ENCODE peak calls at places on chromosomes 11 and 22, in five cellular contexts. One of them, this sample, is unnamed. For H3K36me3, the result is how much of the 10 kb centered on the place peaks cover.

GRCh38 chr22:17922925-17923898 is 101.1 kb downstream of the MICAL3 start:
- DNase-seq in cardiac muscle cell: peak
- DNase-seq in adrenal gland: peak
- DNase-seq in transverse colon: no peak
- DNase-seq in stomach: no peak
- DNase-seq in this sample: no peak

GRCh38 chr22:22614065-22614464 is 30.3 kb upstream of the GGTLC2 start:
- DNase-seq in cardiac muscle cell: no peak
- DNase-seq in adrenal gland: no peak
- DNase-seq in transverse colon: no peak
- DNase-seq in stomach: no peak
- DNase-seq in this sample: no peak

GRCh38 chr11:116540645-116541044 is 232.1 kb downstream of the BUD13 start:
- DNase-seq in cardiac muscle cell: no peak
- DNase-seq in adrenal gland: no peak
- DNase-seq in transverse colon: no peak
- DNase-seq in stomach: no peak
- DNase-seq in this sample: no peak

GRCh38 chr22:22605074-22605404 is 39.4 kb upstream of the GGTLC2 start:
- DNase-seq in cardiac muscle cell: no peak
- DNase-seq in adrenal gland: no peak
- DNase-seq in transverse colon: no peak
- DNase-seq in stomach: no peak
- DNase-seq in this sample: no peak

GRCh38 chr22:25782831-25783230 is 40.8 kb downstream of the MYO18B start:
- DNase-seq in cardiac muscle cell: no peak
- DNase-seq in adrenal gland: no peak
- DNase-seq in transverse colon: no peak
- DNase-seq in stomach: no peak
- DNase-seq in this sample: no peak

GRCh38 chr11:126491092-126491491 is 135.6 kb downstream of the ST3GAL4 start:
- DNase-seq in cardiac muscle cell: no peak
- DNase-seq in adrenal gland: no peak
- DNase-seq in transverse colon: no peak
- DNase-seq in stomach: no peak
- DNase-seq in this sample: no peak

GRCh38 chr11:69499216-69499945 is 17.9 kb downstream of the LINC01488 start:
- DNase-seq in cardiac muscle cell: peak
- DNase-seq in adrenal gland: no peak
- DNase-seq in transverse colon: no peak
- DNase-seq in stomach: no peak
- DNase-seq in this sample: no peak

GRCh38 chr11:121487191-121487590 is 34.4 kb upstream of the SORL1-AS1 start:
- DNase-seq in cardiac muscle cell: no peak
- DNase-seq in adrenal gland: no peak
- DNase-seq in transverse colon: no peak
- DNase-seq in stomach: no peak
- DNase-seq in this sample: no peak

GRCh38 chr22:44403930-44404329 is 91.2 kb upstream of the SHISAL1 start:
- DNase-seq in cardiac muscle cell: no peak
- DNase-seq in adrenal gland: no peak
- DNase-seq in transverse colon: no peak
- DNase-seq in stomach: no peak
- DNase-seq in this sample: no peak

GRCh38 chr22:31870890-31871289 is 73.4 kb upstream of the YWHAH start:
- DNase-seq in cardiac muscle cell: peak
- DNase-seq in adrenal gland: no peak
- DNase-seq in transverse colon: peak
- DNase-seq in stomach: no peak
- DNase-seq in this sample: no peak

GRCh38 chr11:117669062-117669461 is 128.0 kb downstream of the DSCAML1 start:
- DNase-seq in cardiac muscle cell: no peak
- DNase-seq in adrenal gland: no peak
- DNase-seq in transverse colon: no peak
- DNase-seq in stomach: no peak
- DNase-seq in this sample: no peak

GRCh38 chr22:43566021-43566420 is 154.2 kb downstream of the MPPED1 start:
- DNase-seq in cardiac muscle cell: no peak
- DNase-seq in adrenal gland: no peak
- DNase-seq in transverse colon: no peak
- DNase-seq in stomach: no peak
- DNase-seq in this sample: no peak

GRCh38 chr11:68503281-68503687 is 42.7 kb downstream of the PPP6R3 start:
- DNase-seq in cardiac muscle cell: peak
- DNase-seq in adrenal gland: no peak
- DNase-seq in transverse colon: no peak
- DNase-seq in stomach: no peak
- DNase-seq in this sample: no peak

GRCh38 chr11:114162719-114163123 is 103.2 kb downstream of the ZBTB16 start:
- DNase-seq in cardiac muscle cell: peak
- DNase-seq in adrenal gland: peak
- DNase-seq in transverse colon: peak
- DNase-seq in stomach: peak
- DNase-seq in this sample: peak

GRCh38 chr11:827861-828167 is at the start of gene CRACR2B:
- DNase-seq in cardiac muscle cell: no peak
- DNase-seq in adrenal gland: no peak
- DNase-seq in transverse colon: peak
- DNase-seq in stomach: no peak
- DNase-seq in this sample: no peak

GRCh38 chr22:42805998-42806481 is 51.0 kb downstream of the ARFGAP3 start:
- DNase-seq in cardiac muscle cell: no peak
- DNase-seq in adrenal gland: peak
- DNase-seq in transverse colon: no peak
- DNase-seq in stomach: peak
- DNase-seq in this sample: no peak

GRCh38 chr11:134019500-134019899 is 49.4 kb upstream of the JAM3 start:
- DNase-seq in cardiac muscle cell: no peak
- DNase-seq in adrenal gland: no peak
- DNase-seq in transverse colon: no peak
- DNase-seq in stomach: no peak
- DNase-seq in this sample: no peak

GRCh38 chr22:41966607-41967240 is 2.5 kb upstream of the SEPTIN3 start:
- DNase-seq in cardiac muscle cell: peak
- DNase-seq in adrenal gland: peak
- DNase-seq in transverse colon: peak
- DNase-seq in stomach: peak
- DNase-seq in this sample: no peak

GRCh38 chr11:102476812-102477211 is 24.2 kb upstream of the TMEM123 start:
- DNase-seq in cardiac muscle cell: peak
- DNase-seq in adrenal gland: peak
- DNase-seq in transverse colon: peak
- DNase-seq in stomach: peak
- DNase-seq in this sample: peak

GRCh38 chr22:22784249-22785039 is 103.2 kb upstream of the IGLL5 start:
- DNase-seq in cardiac muscle cell: no peak
- DNase-seq in adrenal gland: no peak
- DNase-seq in transverse colon: no peak
- DNase-seq in stomach: no peak
- DNase-seq in this sample: no peak

GRCh38 chr11:64086263-64086938 is 50.7 kb downstream of the FLRT1 start:
- DNase-seq in cardiac muscle cell: peak
- DNase-seq in adrenal gland: no peak
- DNase-seq in transverse colon: peak
- DNase-seq in stomach: peak
- DNase-seq in this sample: peak

GRCh38 chr11:71563401-71563800 is 2.0 kb upstream of the KRTAP5-10 start:
- DNase-seq in cardiac muscle cell: peak
- DNase-seq in adrenal gland: peak
- DNase-seq in transverse colon: no peak
- DNase-seq in stomach: no peak
- DNase-seq in this sample: no peak

GRCh38 chr11:75602916-75603315 is 40.9 kb downstream of the SERPINH1 start:
- DNase-seq in cardiac muscle cell: peak
- DNase-seq in adrenal gland: no peak
- DNase-seq in transverse colon: no peak
- DNase-seq in stomach: no peak
- DNase-seq in this sample: no peak

GRCh38 chr11:41499429-41499828 is 40.0 kb upstream of the LRRC4C start:
- DNase-seq in cardiac muscle cell: no peak
- DNase-seq in adrenal gland: no peak
- DNase-seq in transverse colon: no peak
- DNase-seq in stomach: no peak
- DNase-seq in this sample: no peak

GRCh38 chr11:129814244-129814992 is 1.2 kb upstream of the TMEM45B start:
- DNase-seq in cardiac muscle cell: no peak
- DNase-seq in adrenal gland: no peak
- DNase-seq in transverse colon: no peak
- DNase-seq in stomach: no peak
- DNase-seq in this sample: no peak

GRCh38 chr11:115501895-115502589 is 2.2 kb downstream of the CADM1 start:
- DNase-seq in cardiac muscle cell: no peak
- DNase-seq in adrenal gland: no peak
- DNase-seq in transverse colon: no peak
- DNase-seq in stomach: no peak
- DNase-seq in this sample: no peak

GRCh38 chr22:28019360-28019759 is 100.3 kb upstream of the PITPNB start:
- DNase-seq in cardiac muscle cell: no peak
- DNase-seq in adrenal gland: peak
- DNase-seq in transverse colon: peak
- DNase-seq in stomach: peak
- DNase-seq in this sample: peak

GRCh38 chr11:64016512-64016911 is 19.2 kb upstream of the FLRT1 start:
- DNase-seq in cardiac muscle cell: no peak
- DNase-seq in adrenal gland: no peak
- DNase-seq in transverse colon: no peak
- DNase-seq in stomach: no peak
- DNase-seq in this sample: no peak

GRCh38 chr11:118092907-118093571 is 6.3 kb upstream of the SMIM35 start:
- DNase-seq in cardiac muscle cell: no peak
- DNase-seq in adrenal gland: peak
- DNase-seq in transverse colon: no peak
- DNase-seq in stomach: no peak
- DNase-seq in this sample: no peak

GRCh38 chr11:1573077-1573846 is 1.2 kb upstream of the DUSP8 start:
- DNase-seq in cardiac muscle cell: no peak
- DNase-seq in adrenal gland: no peak
- DNase-seq in transverse colon: peak
- DNase-seq in stomach: peak
- DNase-seq in this sample: no peak

GRCh38 chr11:12217879-12218278 is 107.5 kb downstream of the MICAL2 start:
- DNase-seq in cardiac muscle cell: no peak
- DNase-seq in adrenal gland: no peak
- DNase-seq in transverse colon: no peak
- DNase-seq in stomach: no peak
- DNase-seq in this sample: no peak
- H3K27ac ChIP-seq in cardiac muscle cell: peak
- H3K27ac ChIP-seq in adrenal gland: no peak
- H3K27ac ChIP-seq in transverse colon: peak
- H3K27ac ChIP-seq in stomach: peak
- H3K27ac ChIP-seq in this sample: peak

GRCh38 chr11:2588809-2589537 is 110.8 kb downstream of the KCNQ1OT1 start:
- DNase-seq in cardiac muscle cell: no peak
- DNase-seq in adrenal gland: peak
- DNase-seq in transverse colon: peak
- DNase-seq in stomach: no peak
- DNase-seq in this sample: peak
- H3K36me3 ChIP-seq in cardiac muscle cell: under half
- H3K36me3 ChIP-seq in adrenal gland: under half
- H3K36me3 ChIP-seq in transverse colon: under half
- H3K36me3 ChIP-seq in stomach: half or more
- H3K36me3 ChIP-seq in this sample: under half

DNA sequence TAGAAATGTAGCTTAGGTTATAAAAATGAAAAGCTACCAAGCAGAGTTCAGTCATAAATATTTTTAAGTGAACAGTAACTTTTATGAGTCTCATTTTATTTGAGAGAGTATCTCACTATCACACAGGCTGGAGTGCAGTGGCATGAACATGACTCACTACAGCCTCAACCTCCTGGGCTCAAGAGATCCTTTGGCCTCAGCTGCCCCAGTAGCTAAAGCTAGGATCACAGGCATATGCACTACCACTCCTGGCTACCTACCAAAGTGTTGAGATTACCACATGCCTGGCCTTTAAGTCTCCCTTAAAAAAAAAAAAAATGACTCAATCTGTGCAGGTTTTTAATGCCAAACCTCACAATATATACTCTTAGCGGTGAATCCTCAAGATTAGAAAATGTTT is 34.7 kb upstream of the CLNS1A start:
- DNase-seq in cardiac muscle cell: peak
- DNase-seq in adrenal gland: peak
- DNase-seq in transverse colon: peak
- DNase-seq in stomach: no peak
- DNase-seq in this sample: no peak
- H3K27ac ChIP-seq in cardiac muscle cell: no peak
- H3K27ac ChIP-seq in adrenal gland: peak
- H3K27ac ChIP-seq in transverse colon: peak
- H3K27ac ChIP-seq in stomach: no peak
- H3K27ac ChIP-seq in this sample: peak

DNA sequence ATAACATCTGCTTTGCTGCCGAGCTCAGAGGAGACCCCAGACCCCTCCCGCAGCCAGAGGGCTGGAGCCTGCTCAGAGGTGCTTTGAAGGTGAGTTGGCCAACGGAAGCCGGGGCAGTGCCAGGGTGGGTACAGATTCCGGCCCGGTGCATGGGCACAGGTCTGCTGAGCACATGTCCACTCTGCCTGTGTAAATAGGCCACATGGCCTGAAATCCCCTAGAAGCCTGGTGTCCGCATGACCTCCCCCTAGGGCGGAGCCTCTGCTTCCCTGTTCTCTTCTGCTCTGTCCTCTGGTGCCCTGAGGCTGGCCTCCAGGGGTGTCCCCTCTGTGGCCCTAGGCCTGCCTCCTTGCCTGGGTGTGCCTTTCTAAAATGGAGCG is 19.6 kb upstream of the TXNRD2 start:
- DNase-seq in cardiac muscle cell: no peak
- DNase-seq in adrenal gland: no peak
- DNase-seq in transverse colon: no peak
- DNase-seq in stomach: no peak
- DNase-seq in this sample: no peak
- H3K36me3 ChIP-seq in cardiac muscle cell: under half
- H3K36me3 ChIP-seq in adrenal gland: under half
- H3K36me3 ChIP-seq in transverse colon: under half
- H3K36me3 ChIP-seq in stomach: under half
- H3K36me3 ChIP-seq in this sample: under half

GRCh38 chr11:62418136-62418535 is 697 bp upstream of the SCGB1A1 start:
- DNase-seq in cardiac muscle cell: no peak
- DNase-seq in adrenal gland: no peak
- DNase-seq in transverse colon: no peak
- DNase-seq in stomach: no peak
- DNase-seq in this sample: no peak

GRCh38 chr11:62419560-62420342 is 918 bp downstream of the SCGB1A1 start:
- DNase-seq in cardiac muscle cell: no peak
- DNase-seq in adrenal gland: no peak
- DNase-seq in transverse colon: no peak
- DNase-seq in stomach: no peak
- DNase-seq in this sample: no peak

GRCh38 chr11:62420882-62421281 is 2.0 kb downstream of the SCGB1A1 start:
- DNase-seq in cardiac muscle cell: no peak
- DNase-seq in adrenal gland: no peak
- DNase-seq in transverse colon: no peak
- DNase-seq in stomach: no peak
- DNase-seq in this sample: no peak

GRCh38 chr11:62416596-62416995 is 2.2 kb upstream of the SCGB1A1 start:
- DNase-seq in cardiac muscle cell: no peak
- DNase-seq in adrenal gland: no peak
- DNase-seq in transverse colon: no peak
- DNase-seq in stomach: no peak
- DNase-seq in this sample: no peak

GRCh38 chr11:62418733-62419132 is at the start of gene SCGB1A1:
- DNase-seq in cardiac muscle cell: no peak
- DNase-seq in adrenal gland: no peak
- DNase-seq in transverse colon: no peak
- DNase-seq in stomach: no peak
- DNase-seq in this sample: no peak
- H3K27ac ChIP-seq in cardiac muscle cell: no peak
- H3K27ac ChIP-seq in adrenal gland: peak
- H3K27ac ChIP-seq in transverse colon: peak
- H3K27ac ChIP-seq in stomach: peak
- H3K27ac ChIP-seq in this sample: peak

GRCh38 chr11:111360150-111361043 is 18.7 kb downstream of the POU2AF1 start:
- DNase-seq in cardiac muscle cell: no peak
- DNase-seq in adrenal gland: no peak
- DNase-seq in transverse colon: peak
- DNase-seq in stomach: peak
- DNase-seq in this sample: no peak
- H3K36me3 ChIP-seq in cardiac muscle cell: under half
- H3K36me3 ChIP-seq in adrenal gland: under half
- H3K36me3 ChIP-seq in transverse colon: under half
- H3K36me3 ChIP-seq in stomach: under half
- H3K36me3 ChIP-seq in this sample: under half

This sample was measured in left ventricle myocardium inferior.